ENCODE peak calls at places on chromosomes 11 and 22, in eight cellular contexts. Z is substantia nigra; J is ACHN; U is foreskin melanocyte; C is CD4-positive, CD25-positive, alpha-beta regulatory T cell; B is gastrocnemius medialis; Y is naive thymus-derived CD4-positive, alpha-beta T cell; P is psoas muscle. Q is an unnamed sample.

GRCh38 chr22:17580461-17581031 is 17.2 kb downstream of the SLC25A18 start:
- DNase-seq in Z (no peak), J (no peak), U (no peak), C (no peak), B (no peak), Y (no peak), P (no peak), Q (peak)

GRCh38 chr11:117089685-117090084 is 8.5 kb downstream of the SIK3 start:
- DNase-seq in Z (no peak), J (no peak), U (no peak), C (no peak), B (no peak), Y (no peak), P (no peak), Q (no peak)

GRCh38 chr11:35511666-35512065 is 13.8 kb downstream of the PAMR1 start:
- DNase-seq in Z (no peak), J (peak), U (no peak), C (no peak), B (no peak), Y (no peak), P (no peak), Q (no peak)

GRCh38 chr22:35656284-35656752 is 8.1 kb downstream of the APOL6 start:
- DNase-seq in Z (no peak), J (no peak), U (no peak), C (no peak), B (no peak), Y (no peak), P (no peak), Q (no peak)

GRCh38 chr11:64633555-64634159 is 42.6 kb downstream of the SLC22A12 start:
- DNase-seq in Z (no peak), J (no peak), U (no peak), C (no peak), B (no peak), Y (no peak), P (no peak), Q (no peak)

GRCh38 chr11:17473071-17473744 is 3.4 kb downstream of the ABCC8 start:
- DNase-seq in Z (no peak), J (peak), U (no peak), C (no peak), B (no peak), Y (no peak), P (no peak), Q (no peak)

GRCh38 chr22:35315855-35316745 is 16.4 kb downstream of the TOM1 start:
- DNase-seq in Z (no peak), J (no peak), U (no peak), C (no peak), B (peak), Y (no peak), P (peak), Q (peak)

GRCh38 chr11:110059706-110060430 is 33.3 kb upstream of the ZC3H12C start:
- DNase-seq in Z (no peak), J (peak), U (peak), C (no peak), B (no peak), Y (no peak), P (no peak), Q (no peak)